ENCODE peak calls at places on chromosomes 1 and 21, in five cellular contexts. One of them, this sample, is unnamed.

GRCh38 chr1:231395051-231395995 is 26.8 kb downstream of the EGLN1 start:
- DNase-seq in type B pancreatic cell: no peak
- DNase-seq in IMR-90: peak
- DNase-seq in fibroblast of pulmonary artery: peak
- DNase-seq in hepatocyte: peak
- DNase-seq in this sample: no peak

GRCh38 chr1:11473635-11474034 is 5.3 kb upstream of the DISP3 start:
- DNase-seq in type B pancreatic cell: no peak
- DNase-seq in IMR-90: peak
- DNase-seq in hepatocyte: peak
- DNase-seq in fibroblast of pulmonary artery: peak
- DNase-seq in this sample: no peak

GRCh38 chr1:197183195-197183748 is 36.8 kb upstream of the ASPM start:
- DNase-seq in hepatocyte: no peak
- DNase-seq in IMR-90: no peak
- DNase-seq in type B pancreatic cell: no peak
- DNase-seq in fibroblast of pulmonary artery: no peak
- DNase-seq in this sample: no peak

GRCh38 chr1:97806996-97807395 is 113.8 kb downstream of the DPYD start:
- DNase-seq in type B pancreatic cell: no peak
- DNase-seq in hepatocyte: no peak
- DNase-seq in IMR-90: no peak
- DNase-seq in fibroblast of pulmonary artery: no peak
- DNase-seq in this sample: no peak

GRCh38 chr1:244137261-244137660 is 86.2 kb downstream of the ZBTB18 start:
- DNase-seq in IMR-90: no peak
- DNase-seq in hepatocyte: no peak
- DNase-seq in type B pancreatic cell: no peak
- DNase-seq in fibroblast of pulmonary artery: no peak
- DNase-seq in this sample: no peak

GRCh38 chr21:41337515-41337914 is 20.9 kb downstream of the FAM3B start:
- DNase-seq in hepatocyte: no peak
- DNase-seq in fibroblast of pulmonary artery: no peak
- DNase-seq in type B pancreatic cell: no peak
- DNase-seq in IMR-90: no peak
- DNase-seq in this sample: no peak

GRCh38 chr1:24289937-24290595 is 29.1 kb upstream of the GRHL3 start:
- DNase-seq in type B pancreatic cell: no peak
- DNase-seq in fibroblast of pulmonary artery: peak
- DNase-seq in hepatocyte: no peak
- DNase-seq in IMR-90: peak
- DNase-seq in this sample: peak

GRCh38 chr1:236516929-236517704 is 6.7 kb upstream of the LGALS8 start:
- DNase-seq in IMR-90: peak
- DNase-seq in type B pancreatic cell: no peak
- DNase-seq in hepatocyte: peak
- DNase-seq in fibroblast of pulmonary artery: peak
- DNase-seq in this sample: no peak

GRCh38 chr1:110339427-110340206 is 440 bp downstream of the RBM15 start:
- DNase-seq in fibroblast of pulmonary artery: peak
- DNase-seq in IMR-90: peak
- DNase-seq in type B pancreatic cell: no peak
- DNase-seq in hepatocyte: peak
- DNase-seq in this sample: peak
- TF ChIP-seq CTCF in fibroblast of pulmonary artery: peak
- TF ChIP-seq CTCF in IMR-90: peak
- TF ChIP-seq CTCF in type B pancreatic cell: peak
- TF ChIP-seq CTCF in hepatocyte: peak
- TF ChIP-seq CTCF in this sample: peak

GRCh38 chr1:235327559-235328270 is at the start of gene ARID4B:
- DNase-seq in fibroblast of pulmonary artery: no peak
- DNase-seq in hepatocyte: no peak
- DNase-seq in type B pancreatic cell: peak
- DNase-seq in IMR-90: no peak
- DNase-seq in this sample: peak
- TF ChIP-seq CTCF in fibroblast of pulmonary artery: no peak
- TF ChIP-seq CTCF in hepatocyte: no peak
- TF ChIP-seq CTCF in type B pancreatic cell: no peak
- TF ChIP-seq CTCF in IMR-90: no peak
- TF ChIP-seq CTCF in this sample: no peak

GRCh38 chr1:201318504-201319340 is 35.4 kb downstream of the PKP1 start:
- DNase-seq in type B pancreatic cell: no peak
- DNase-seq in IMR-90: no peak
- DNase-seq in fibroblast of pulmonary artery: no peak
- DNase-seq in hepatocyte: no peak
- DNase-seq in this sample: no peak

GRCh38 chr1:201320168-201320842 is 37.0 kb downstream of the PKP1 start:
- DNase-seq in fibroblast of pulmonary artery: no peak
- DNase-seq in IMR-90: no peak
- DNase-seq in type B pancreatic cell: no peak
- DNase-seq in hepatocyte: no peak
- DNase-seq in this sample: peak

GRCh38 chr1:201319631-201320030 is 36.3 kb downstream of the PKP1 start:
- DNase-seq in IMR-90: no peak
- DNase-seq in fibroblast of pulmonary artery: no peak
- DNase-seq in hepatocyte: no peak
- DNase-seq in type B pancreatic cell: no peak
- DNase-seq in this sample: peak

GRCh38 chr1:201316556-201316955 is 33.2 kb downstream of the PKP1 start:
- DNase-seq in fibroblast of pulmonary artery: no peak
- DNase-seq in hepatocyte: no peak
- DNase-seq in type B pancreatic cell: no peak
- DNase-seq in IMR-90: no peak
- DNase-seq in this sample: no peak

DNA sequence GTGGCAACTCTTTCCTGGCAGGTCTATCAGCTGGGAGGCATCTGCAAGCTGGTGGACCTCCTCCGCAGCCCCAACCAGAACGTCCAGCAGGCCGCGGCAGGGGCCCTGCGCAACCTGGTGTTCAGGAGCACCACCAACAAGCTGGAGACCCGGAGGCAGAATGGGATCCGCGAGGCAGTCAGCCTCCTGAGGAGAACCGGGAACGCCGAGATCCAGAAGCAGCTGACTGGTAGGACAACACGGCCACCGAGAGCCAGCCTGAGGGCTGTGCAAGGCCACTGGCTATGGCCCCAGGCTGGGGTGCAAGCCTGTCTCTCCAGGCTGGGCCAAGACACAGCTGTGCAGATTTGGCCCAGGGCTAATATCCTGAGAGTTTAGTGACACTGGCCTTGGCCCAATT is 34.2 kb downstream of the PKP1 start:
- DNase-seq in IMR-90: no peak
- DNase-seq in fibroblast of pulmonary artery: no peak
- DNase-seq in hepatocyte: no peak
- DNase-seq in type B pancreatic cell: no peak
- DNase-seq in this sample: no peak
- TF ChIP-seq CTCF in IMR-90: no peak
- TF ChIP-seq CTCF in fibroblast of pulmonary artery: no peak
- TF ChIP-seq CTCF in hepatocyte: no peak
- TF ChIP-seq CTCF in type B pancreatic cell: no peak
- TF ChIP-seq CTCF in this sample: no peak

GRCh38 chr1:33329600-33330305 is 8.9 kb upstream of the A3GALT2 start:
- DNase-seq in type B pancreatic cell: no peak
- DNase-seq in hepatocyte: no peak
- DNase-seq in fibroblast of pulmonary artery: no peak
- DNase-seq in IMR-90: no peak
- DNase-seq in this sample: peak

GRCh38 chr1:33326690-33327300 is 5.9 kb upstream of the A3GALT2 start:
- DNase-seq in type B pancreatic cell: no peak
- DNase-seq in IMR-90: no peak
- DNase-seq in fibroblast of pulmonary artery: no peak
- DNase-seq in hepatocyte: no peak
- DNase-seq in this sample: no peak

GRCh38 chr1:33328817-33329216 is 7.9 kb upstream of the A3GALT2 start:
- DNase-seq in type B pancreatic cell: no peak
- DNase-seq in fibroblast of pulmonary artery: no peak
- DNase-seq in hepatocyte: no peak
- DNase-seq in IMR-90: no peak
- DNase-seq in this sample: peak

GRCh38 chr1:33330376-33330890 is 9.5 kb upstream of the A3GALT2 start:
- DNase-seq in IMR-90: no peak
- DNase-seq in type B pancreatic cell: no peak
- DNase-seq in fibroblast of pulmonary artery: no peak
- DNase-seq in hepatocyte: no peak
- DNase-seq in this sample: no peak

GRCh38 chr1:33327587-33328325 is 6.9 kb upstream of the A3GALT2 start:
- DNase-seq in hepatocyte: peak
- DNase-seq in type B pancreatic cell: no peak
- DNase-seq in IMR-90: peak
- DNase-seq in fibroblast of pulmonary artery: peak
- DNase-seq in this sample: peak
- TF ChIP-seq CTCF in hepatocyte: no peak
- TF ChIP-seq CTCF in type B pancreatic cell: no peak
- TF ChIP-seq CTCF in IMR-90: no peak
- TF ChIP-seq CTCF in fibroblast of pulmonary artery: no peak
- TF ChIP-seq CTCF in this sample: no peak